ENCODE peak calls at places on chromosomes 1 and 21, in six cellular contexts. A is testis, O is lower leg skin, F is stomach, S is uterus, Q is spleen. E is an unnamed sample.

GRCh38 chr1:160550572-160551034 is 27.5 kb upstream of the SLAMF6 start:
- DNase-seq in Q (peak), A (no peak), S (no peak), F (no peak), O (no peak), E (peak)

GRCh38 chr1:155070392-155070700 is 6.8 kb downstream of the EFNA4 start:
- DNase-seq in Q (no peak), F (no peak), S (no peak), O (no peak), A (no peak), E (no peak)

GRCh38 chr1:34885405-34886247 is 26.1 kb upstream of the SMIM12 start:
- DNase-seq in S (peak), Q (no peak), O (no peak), A (peak), F (peak), E (peak)

GRCh38 chr1:229810140-229810539 is 184.1 kb downstream of the URB2 start:
- DNase-seq in O (no peak), Q (no peak), S (no peak), F (no peak), A (no peak), E (no peak)

GRCh38 chr1:226640737-226641136 is 92.2 kb downstream of the STUM start:
- DNase-seq in Q (peak), F (no peak), A (no peak), S (peak), O (no peak), E (no peak)

GRCh38 chr1:16237343-16237830 is 404 bp upstream of the CPLANE2 start:
- DNase-seq in O (no peak), A (no peak), S (no peak), Q (no peak), F (no peak), E (no peak)

GRCh38 chr1:240093120-240093961 is 1.7 kb downstream of the FMN2 start:
- DNase-seq in A (peak), Q (no peak), O (no peak), F (no peak), S (no peak), E (no peak)

GRCh38 chr1:10644307-10645128 is 151.9 kb downstream of the CASZ1 start:
- DNase-seq in Q (no peak), O (no peak), A (no peak), F (no peak), S (no peak), E (no peak)

GRCh38 chr1:202283379-202283844 is 58.3 kb downstream of the UBE2T start:
- DNase-seq in A (no peak), O (no peak), F (no peak), Q (peak), S (no peak), E (no peak)

GRCh38 chr21:40466893-40467483 is 380.0 kb downstream of the DSCAM start:
- DNase-seq in A (peak), S (no peak), F (no peak), Q (no peak), O (no peak), E (no peak)

GRCh38 chr1:235853653-235854052 is 13.1 kb downstream of the LYST start:
- DNase-seq in O (no peak), F (no peak), A (no peak), Q (no peak), S (no peak), E (no peak)

GRCh38 chr21:16125274-16125673 is 395.5 kb downstream of the USP25 start:
- DNase-seq in S (no peak), A (no peak), F (no peak), Q (no peak), O (no peak), E (no peak)

GRCh38 chr1:7042322-7043231 is 257.3 kb downstream of the CAMTA1 start:
- DNase-seq in O (peak), A (peak), F (no peak), Q (no peak), S (no peak), E (no peak)

GRCh38 chr1:75811211-75811981 is 14.7 kb downstream of the MSH4 start:
- DNase-seq in A (no peak), F (no peak), Q (no peak), S (no peak), O (no peak), E (no peak)

GRCh38 chr21:44762221-44763049 is 39.2 kb downstream of the UBE2G2 start:
- DNase-seq in S (no peak), A (no peak), Q (peak), O (no peak), F (no peak), E (no peak)

GRCh38 chr1:4346141-4346540 is 308.3 kb upstream of the AJAP1 start:
- DNase-seq in S (no peak), A (no peak), Q (no peak), F (no peak), O (no peak), E (no peak)

GRCh38 chr21:46423546-46424061 is 35.1 kb upstream of the DIP2A start:
- DNase-seq in F (no peak), O (no peak), A (no peak), S (no peak), Q (no peak), E (no peak)

GRCh38 chr1:119040489-119040888 is 52.3 kb upstream of the TBX15 start:
- DNase-seq in Q (no peak), A (no peak), F (no peak), O (no peak), S (no peak), E (no peak)

GRCh38 chr1:39779137-39779536 is 8.0 kb upstream of the OXCT2 start:
- DNase-seq in F (no peak), O (no peak), Q (no peak), A (no peak), S (no peak), E (no peak)

GRCh38 chr1:183097438-183098051 is 74.3 kb downstream of the LAMC1 start:
- DNase-seq in A (no peak), O (no peak), S (no peak), Q (no peak), F (no peak), E (no peak)

GRCh38 chr1:36359911-36360310 is 25.8 kb downstream of the STK40 start:
- DNase-seq in Q (no peak), F (no peak), O (no peak), A (no peak), S (no peak), E (peak)

GRCh38 chr1:9245230-9245619 is 10.7 kb downstream of the H6PD start:
- DNase-seq in Q (no peak), O (no peak), A (no peak), S (no peak), F (no peak), E (no peak)
- TF ChIP-seq POLR2A in Q (no peak), O (no peak), A (no peak), S (no peak), F (no peak), E (no peak)

GRCh38 chr1:42454409-42454808 is 1.4 kb downstream of the ZMYND12 start:
- DNase-seq in F (no peak), O (no peak), A (no peak), Q (no peak), S (no peak), E (no peak)
- TF ChIP-seq POLR2A in F (no peak), O (no peak), A (no peak), Q (no peak), S (no peak), E (no peak)

DNA sequence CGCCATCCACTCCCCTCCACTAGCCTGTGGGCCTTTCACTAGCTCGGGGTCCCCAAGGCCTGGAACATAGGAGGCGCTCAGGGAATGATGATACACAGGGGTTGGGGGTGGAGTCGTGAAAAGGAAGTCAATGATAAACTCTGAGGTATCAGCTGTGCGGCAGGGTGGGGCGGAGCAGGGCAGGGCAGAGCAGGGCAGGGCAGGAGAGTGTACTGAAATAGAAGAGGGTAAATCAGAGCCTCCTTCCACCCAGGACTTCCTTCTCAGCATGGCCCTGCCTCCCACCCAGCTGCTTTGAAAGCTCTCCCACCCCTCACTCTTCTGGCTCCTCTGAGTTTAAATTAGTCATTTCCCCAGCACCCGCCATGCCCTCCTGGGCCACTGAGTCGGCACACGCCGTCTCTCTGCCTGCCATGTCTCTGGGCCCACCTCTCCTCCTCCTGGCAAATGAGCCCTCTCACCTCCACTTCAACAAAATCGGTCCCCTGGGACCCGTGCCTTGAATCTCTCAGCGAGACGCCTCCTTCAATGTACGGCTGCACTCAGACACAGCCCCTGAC is 16.9 kb downstream of the CAPZB start:
- DNase-seq in S (no peak), Q (peak), F (peak), A (no peak), O (peak), E (peak)
- TF ChIP-seq POLR2A in S (no peak), Q (no peak), F (no peak), A (no peak), O (no peak), E (peak)

GRCh38 chr1:200896571-200897187 is 2.0 kb downstream of the INAVA start:
- DNase-seq in O (no peak), F (peak), S (no peak), Q (peak), A (no peak), E (no peak)

GRCh38 chr1:200895448-200895799 is 724 bp downstream of the INAVA start:
- DNase-seq in F (no peak), Q (no peak), A (no peak), O (no peak), S (no peak), E (no peak)

GRCh38 chr1:200895801-200896570 is 1.3 kb downstream of the INAVA start:
- DNase-seq in A (no peak), S (no peak), Q (peak), F (no peak), O (no peak), E (peak)

GRCh38 chr1:200893411-200893901 is 1.2 kb upstream of the INAVA start:
- DNase-seq in F (no peak), Q (peak), O (no peak), A (no peak), S (no peak), E (peak)

DNA sequence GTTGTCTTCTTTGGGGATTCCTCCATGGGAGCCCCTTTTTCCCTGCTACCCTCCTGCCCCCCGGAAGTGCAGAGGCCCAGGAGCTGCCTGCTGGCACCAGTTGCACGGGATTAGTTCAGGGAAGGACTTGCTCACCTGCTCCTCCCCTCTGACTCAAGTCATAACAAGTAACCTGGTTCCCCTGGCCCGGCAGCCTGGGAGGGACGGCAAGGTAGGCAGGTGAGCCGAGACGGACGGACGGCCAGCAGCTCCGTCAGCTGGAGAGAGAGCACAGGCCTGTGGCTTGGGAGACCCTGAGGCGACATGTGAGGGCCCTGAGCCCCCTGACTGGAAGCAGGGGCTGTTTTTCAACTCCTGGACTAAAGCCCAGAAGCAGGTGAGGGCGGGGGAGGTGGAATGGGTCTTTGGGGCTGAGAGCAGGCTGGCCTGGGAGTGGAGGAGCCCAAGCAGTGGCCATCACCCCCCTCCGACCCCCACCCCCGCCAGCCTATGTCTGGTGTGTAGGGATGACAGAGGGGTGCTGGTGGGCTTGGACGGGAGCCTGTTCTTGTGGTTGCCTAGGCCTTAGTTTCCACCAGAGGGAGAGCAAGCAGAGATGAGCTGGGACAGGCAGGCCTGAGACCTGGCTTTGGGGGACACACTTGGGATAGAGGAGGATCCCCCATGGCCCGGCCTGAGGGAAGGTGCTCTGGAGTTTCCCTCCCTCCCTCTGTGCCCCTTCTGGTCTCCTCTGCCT is at the start of gene INAVA:
- DNase-seq in F (peak), O (no peak), S (no peak), A (no peak), Q (peak), E (peak)
- TF ChIP-seq POLR2A in F (no peak), O (no peak), S (no peak), A (no peak), Q (no peak), E (peak)

DNA sequence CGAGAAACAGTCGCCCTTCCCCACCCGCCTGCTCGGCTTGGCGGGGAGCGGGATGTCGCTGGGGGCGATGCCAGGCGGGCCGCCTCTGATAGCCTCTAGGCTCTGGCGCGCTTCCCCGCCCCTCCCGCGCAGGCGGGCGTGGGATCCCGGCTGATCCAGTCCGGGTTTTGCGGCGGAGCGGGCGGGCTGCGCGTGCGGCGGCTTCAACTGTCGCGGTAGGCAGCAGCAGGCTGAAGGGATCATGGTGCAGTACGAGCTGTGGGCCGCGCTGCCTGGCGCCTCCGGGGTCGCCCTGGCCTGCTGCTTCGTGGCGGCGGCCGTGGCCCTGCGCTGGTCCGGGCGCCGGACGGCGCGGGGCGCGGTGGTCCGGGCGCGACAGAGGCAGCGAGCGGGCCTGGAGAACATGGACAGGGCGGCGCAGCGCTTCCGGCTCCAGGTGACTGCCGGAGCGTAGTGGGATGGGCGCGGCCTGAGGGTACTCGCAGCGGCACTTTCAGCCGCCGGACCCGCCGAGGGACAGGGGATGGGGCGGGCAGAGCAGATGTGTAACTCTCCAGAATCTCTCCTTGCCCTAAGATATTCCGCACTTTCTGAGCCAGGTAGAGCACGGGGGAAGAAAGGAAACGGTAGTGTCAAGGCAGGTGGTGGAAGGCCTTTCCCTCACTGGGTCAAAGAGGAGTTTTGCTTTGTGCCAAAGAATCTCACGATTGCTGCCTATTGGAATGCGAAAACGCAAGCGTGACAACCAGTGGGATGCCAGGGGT is at the start of gene FAAH:
- DNase-seq in O (peak), S (peak), F (peak), A (peak), Q (peak), E (peak)
- TF ChIP-seq POLR2A in O (no peak), S (peak), F (no peak), A (no peak), Q (no peak), E (peak)

E was measured in Peyer's patch.